ENCODE peak calls at places on chromosomes 11 and 22, in nine cellular contexts. I is heart right ventricle, H is A549, P is AG04449, U is fibroblast of lung, K is HepG2, F is ovary, W is brain microvascular endothelial cell, A is adrenal gland. B is an unnamed sample.
A peak's percentile ranks its signal among the peaks of the same experiment; 100 is the strongest.

GRCh38 chr11:78929092-78929905 is 354.6 kb upstream of the NARS2 start:
- DNase-seq in F (no peak), H (no peak), K (no peak), A (no peak), U (no peak), I (no peak), P (no peak), W (no peak), B (no peak)

GRCh38 chr11:34181254-34181653 is 75.8 kb downstream of the NAT10 start:
- DNase-seq in P (no peak), F (no peak), W (no peak), U (no peak), K (no peak), H (no peak), I (no peak), A (no peak), B (no peak)

GRCh38 chr11:30876656-30877371 is 290.7 kb upstream of the MPPED2 start:
- DNase-seq in F (peak; percentile 10), U (peak; percentile 54), P (no peak), I (no peak), H (no peak), W (no peak), K (no peak), A (no peak), B (no peak)

GRCh38 chr11:45385423-45385822 is 99.3 kb upstream of the SYT13 start:
- DNase-seq in U (no peak), P (no peak), F (no peak), A (no peak), K (no peak), H (no peak), W (no peak), I (no peak), B (no peak)

GRCh38 chr22:32202539-32203180 is 2.2 kb downstream of the RFPL2 start:
- DNase-seq in F (no peak), A (no peak), I (peak; percentile 18), H (peak; percentile 78), K (peak; percentile 68), W (peak; percentile 14), P (no peak), U (peak; percentile 16), B (no peak)

GRCh38 chr11:31303644-31304043 is 65.9 kb downstream of the DCDC1 start:
- DNase-seq in F (no peak), A (no peak), K (no peak), H (no peak), W (no peak), I (no peak), P (no peak), U (no peak), B (no peak)

GRCh38 chr11:1335811-1336761 is 26.7 kb upstream of the TOLLIP start:
- DNase-seq in A (peak; percentile 49), H (peak; percentile 53), F (peak; percentile 54), K (peak; percentile 26), U (peak; percentile 95), I (peak; percentile 49), W (peak; percentile 33), P (peak; percentile 59), B (peak; percentile 82)

GRCh38 chr22:29665486-29665885 is 54.3 kb upstream of the CABP7 start:
- DNase-seq in H (no peak), U (no peak), I (no peak), P (no peak), F (no peak), W (no peak), A (no peak), K (no peak), B (no peak)

GRCh38 chr22:42564699-42565098 is 10.9 kb downstream of the SERHL2 start:
- DNase-seq in A (no peak), H (no peak), W (no peak), U (no peak), F (no peak), K (no peak), I (no peak), P (no peak), B (no peak)

GRCh38 chr11:94767292-94767690 is 865 bp upstream of the AMOTL1 start:
- DNase-seq in F (no peak), W (no peak), K (no peak), U (no peak), P (no peak), H (no peak), I (no peak), A (no peak), B (no peak)

GRCh38 chr11:12727556-12728070 is 53.4 kb downstream of the TEAD1 start:
- DNase-seq in I (no peak), H (no peak), A (no peak), F (no peak), P (peak; percentile 42), K (no peak), W (peak; percentile 77), U (peak; percentile 67), B (no peak)

GRCh38 chr11:90222459-90223247 is at the start of gene CHORDC1:
- DNase-seq in A (peak; percentile 96), P (no peak), K (peak; percentile 80), I (peak; percentile 93), W (peak; percentile 77), U (peak; percentile 79), F (peak; percentile 85), H (peak; percentile 89), B (peak; percentile 28)

GRCh38 chr11:62552931-62553838 is 6.6 kb upstream of the AHNAK start:
- DNase-seq in P (peak; percentile 77), W (peak; percentile 94), U (peak; percentile 96), F (peak; percentile 82), I (peak; percentile 85), H (peak; percentile 95), K (no peak), A (peak; percentile 81), B (peak; percentile 80)

GRCh38 chr11:57560146-57560545 is 7.3 kb downstream of the UBE2L6 start:
- DNase-seq in P (no peak), F (no peak), H (no peak), A (no peak), W (no peak), U (no peak), I (no peak), K (no peak), B (no peak)

GRCh38 chr11:71563401-71563800 is 2.0 kb upstream of the KRTAP5-10 start:
- DNase-seq in U (peak; percentile 29), F (no peak), A (no peak), P (peak; percentile 4), H (peak; percentile 68), K (peak; percentile 58), W (peak; percentile 72), I (no peak), B (peak; percentile 32)

GRCh38 chr11:73907191-73907590 is 30.4 kb downstream of the PAAF1 start:
- DNase-seq in W (peak; percentile 15), U (no peak), A (peak; percentile 53), I (peak; percentile 16), K (peak; percentile 6), H (peak; percentile 49), F (no peak), P (no peak), B (no peak)

GRCh38 chr22:39384750-39385480 is 14.7 kb upstream of the TAB1 start:
- DNase-seq in W (peak; percentile 26), P (no peak), U (peak; percentile 22), F (no peak), K (peak; percentile 35), A (no peak), I (no peak), H (peak; percentile 60), B (no peak)

GRCh38 chr11:1304376-1304775 is 5.1 kb downstream of the TOLLIP start:
- DNase-seq in H (peak; percentile 47), I (no peak), U (no peak), W (no peak), A (no peak), P (no peak), K (peak; percentile 81), F (peak; percentile 12), B (no peak)

GRCh38 chr11:285021-285893 is 3.7 kb upstream of the PGGHG start:
- DNase-seq in W (no peak), I (peak; percentile 2), H (no peak), P (no peak), F (no peak), A (no peak), U (no peak), K (no peak), B (no peak)

GRCh38 chr11:64290894-64291745 is at the start of gene KCNK4:
- DNase-seq in K (no peak), I (no peak), F (no peak), H (no peak), P (no peak), W (no peak), U (no peak), A (no peak), B (no peak)
- H3K4me3 ChIP-seq in K (peak within 1 kb of the TSS; percentile 16), I (peak within 1 kb of the TSS; percentile 34), F (no peak within 1 kb of the TSS), H (no peak within 1 kb of the TSS), P (peak within 1 kb of the TSS; percentile 29), W (peak within 1 kb of the TSS; percentile 15), U (peak within 1 kb of the TSS; percentile 30), A (no peak within 1 kb of the TSS), B (no peak within 1 kb of the TSS)

GRCh38 chr22:45240137-45240809 is 421 bp downstream of the KIAA0930 start:
- DNase-seq in A (no peak), K (no peak), U (no peak), F (no peak), W (no peak), H (no peak), I (no peak), P (no peak), B (no peak)
- TF ChIP-seq CTCF in A (no peak), K (no peak), U (no peak), F (no peak), W (no peak), H (no peak), I (no peak), P (no peak), B (no peak)

GRCh38 chr11:69010964-69011623 is 2.0 kb downstream of the MRGPRF start:
- DNase-seq in W (peak; percentile 46), A (no peak), F (peak; percentile 87), K (no peak), U (peak; percentile 85), H (peak; percentile 31), P (no peak), I (peak; percentile 58), B (peak; percentile 46)
- H3K4me3 ChIP-seq in W (peak overlapping the region; percentile 20), A (no peak overlapping the region), F (peak overlapping the region; percentile 67), K (no peak overlapping the region), U (peak overlapping the region; percentile 96), H (no peak overlapping the region), P (peak overlapping the region; percentile 70), I (peak overlapping the region; percentile 53), B (peak overlapping the region; percentile 69)

GRCh38 chr22:35257002-35257320 is 332 bp upstream of the HMGXB4 start:
- DNase-seq in K (no peak), F (no peak), W (no peak), P (no peak), A (no peak), H (no peak), I (no peak), U (no peak), B (no peak)
- TF ChIP-seq CTCF in K (no peak), F (no peak), W (no peak), P (no peak), A (no peak), H (no peak), I (no peak), U (no peak), B (no peak)

GRCh38 chr11:92550411-92550810 is 325.8 kb downstream of the FAT3 start:
- DNase-seq in P (no peak), I (peak; percentile 27), H (no peak), U (no peak), K (no peak), A (no peak), F (no peak), W (no peak), B (no peak)
- H3K4me3 ChIP-seq in P (no peak overlapping the region), I (no peak overlapping the region), H (no peak overlapping the region), U (no peak overlapping the region), K (no peak overlapping the region), A (no peak overlapping the region), F (no peak overlapping the region), W (no peak overlapping the region), B (no peak overlapping the region)